ENCODE peak calls at places on chromosomes 11 and 22, in five cellular contexts. F, G, X, H and D are unnamed samples.
A peak's percentile ranks its signal among the peaks of the same experiment; 100 is the strongest.

GRCh38 chr11:131629925-131630324 is 259.5 kb downstream of the NTM start:
- DNase-seq in F (no peak), X (no peak), H (no peak), G (no peak), D (no peak)

GRCh38 chr11:12233602-12233925 is 123.2 kb downstream of the MICAL2 start:
- DNase-seq in H (no peak), F (no peak), G (no peak), X (no peak), D (no peak)

GRCh38 chr11:72773291-72773690 is 20.6 kb downstream of the STARD10 start:
- DNase-seq in F (peak; percentile 44), X (peak; percentile 42), H (no peak), G (no peak), D (peak; percentile 64)

GRCh38 chr11:110196241-110196754 is 100.1 kb downstream of the RDX start:
- DNase-seq in X (no peak), F (no peak), H (peak; percentile 20), G (no peak), D (no peak)

GRCh38 chr22:30717331-30717921 is 22.8 kb downstream of the OSBP2 start:
- DNase-seq in H (no peak), X (no peak), F (peak; percentile 51), G (no peak), D (no peak)

GRCh38 chr11:34926101-34926830 is 9.8 kb downstream of the PDHX start:
- DNase-seq in H (no peak), G (no peak), X (no peak), F (no peak), D (no peak)

GRCh38 chr11:40338739-40339138 is 1120.7 kb downstream of the LRRC4C start:
- DNase-seq in H (no peak), F (no peak), G (no peak), X (no peak), D (no peak)

GRCh38 chr22:20176421-20177060 is 25.7 kb upstream of the CCDC188 start:
- DNase-seq in F (no peak), X (no peak), H (no peak), G (no peak), D (no peak)

GRCh38 chr11:28133146-28133545 is 25.0 kb downstream of the METTL15 start:
- DNase-seq in G (no peak), F (no peak), H (no peak), X (no peak), D (no peak)

GRCh38 chr11:34416746-34417145 is 22.0 kb upstream of the CAT start:
- DNase-seq in X (no peak), G (no peak), F (no peak), H (no peak), D (no peak)

GRCh38 chr11:128045094-128045725 is 542.1 kb downstream of the ETS1 start:
- DNase-seq in F (no peak), X (no peak), H (no peak), G (no peak), D (no peak)

GRCh38 chr22:19546680-19547079 is 22.5 kb upstream of the CLDN5 start:
- DNase-seq in H (no peak), F (no peak), X (no peak), G (no peak), D (no peak)

GRCh38 chr22:46017166-46017565 is 40.2 kb upstream of the WNT7B start:
- DNase-seq in X (no peak), G (no peak), H (no peak), F (no peak), D (no peak)

GRCh38 chr11:60763692-60764369 is 7.2 kb downstream of the MS4A15 start:
- DNase-seq in F (no peak), X (no peak), G (no peak), H (no peak), D (no peak)

GRCh38 chr22:45651931-45652528 is 19.6 kb upstream of the ATXN10 start:
- DNase-seq in G (no peak), X (no peak), F (no peak), H (no peak), D (no peak)

GRCh38 chr11:106409201-106409600 is 331.7 kb downstream of the AASDHPPT start:
- DNase-seq in X (no peak), H (no peak), F (no peak), G (no peak), D (no peak)

GRCh38 chr11:128342511-128343133 is 244.7 kb downstream of the ETS1 start:
- DNase-seq in X (no peak), G (no peak), H (peak; percentile 42), F (peak; percentile 75), D (no peak)

GRCh38 chr11:43644626-43645299 is 35.8 kb upstream of the HSD17B12 start:
- DNase-seq in G (no peak), X (no peak), H (peak; percentile 8), F (no peak), D (no peak)

GRCh38 chr22:28426346-28427132 is 253.1 kb downstream of the TTC28 start:
- DNase-seq in X (no peak), G (no peak), H (no peak), F (no peak), D (no peak)

GRCh38 chr11:104254347-104254746 is 90.4 kb upstream of the PDGFD start:
- DNase-seq in X (peak; percentile 68), H (no peak), F (no peak), G (no peak), D (peak; percentile 2)

GRCh38 chr11:30489076-30489475 is 97.1 kb downstream of the MPPED2 start:
- DNase-seq in H (no peak), F (no peak), X (no peak), G (no peak), D (no peak)

GRCh38 chr11:91776660-91777059 is 448.0 kb upstream of the FAT3 start:
- DNase-seq in X (peak; percentile 27), H (no peak), G (no peak), F (no peak), D (no peak)

GRCh38 chr22:49026476-49027121 is 801.1 kb downstream of the BRD1 start:
- DNase-seq in F (no peak), X (peak; percentile 62), G (peak; percentile 66), H (no peak), D (no peak)

GRCh38 chr11:1747753-1748466 is 2.5 kb downstream of the IFITM10 start:
- DNase-seq in H (no peak), F (peak; percentile 42), X (no peak), G (peak; percentile 83), D (peak; percentile 56)

GRCh38 chr22:24518774-24519485 is 23.8 kb downstream of the UPB1 start:
- DNase-seq in F (no peak), G (no peak), H (no peak), X (no peak), D (no peak)

GRCh38 chr22:36386351-36386899 is 1.3 kb downstream of the MYH9 start:
- DNase-seq in G (peak; percentile 92), F (no peak), H (peak; percentile 69), X (peak; percentile 48), D (peak; percentile 65)

GRCh38 chr22:36381513-36382079 is 6.2 kb downstream of the MYH9 start:
- DNase-seq in X (no peak), G (no peak), F (no peak), H (no peak), D (no peak)

GRCh38 chr22:36384766-36385400 is 2.9 kb downstream of the MYH9 start:
- DNase-seq in G (no peak), F (no peak), H (no peak), X (no peak), D (no peak)

GRCh38 chr22:36385491-36386350 is 2.0 kb downstream of the MYH9 start:
- DNase-seq in F (peak; percentile 91), H (peak; percentile 61), X (no peak), G (peak; percentile 85), D (peak; percentile 95)

DNA sequence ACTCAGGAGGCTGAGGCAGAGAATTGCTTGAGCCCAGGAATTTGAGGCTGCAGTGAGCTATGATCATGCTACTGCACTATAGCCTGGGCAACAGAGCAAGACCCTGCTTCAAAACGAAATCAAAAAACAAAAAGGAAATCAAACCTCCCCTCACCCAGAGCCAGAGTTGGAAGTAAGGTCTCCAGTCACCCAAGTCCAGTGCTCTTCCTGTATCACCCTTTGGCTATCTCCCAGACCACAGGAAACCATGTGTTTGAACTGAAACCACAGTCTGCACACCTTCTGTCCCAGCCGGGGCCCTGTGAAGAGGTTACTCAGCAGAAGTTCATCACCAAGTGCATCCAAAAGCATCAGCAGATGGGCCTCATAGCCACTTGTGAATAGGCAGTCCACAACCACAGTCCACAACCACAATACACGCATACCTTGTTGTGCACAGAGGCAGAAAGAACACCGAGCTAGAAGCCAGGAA is 4.6 kb downstream of the MYH9 start:
- DNase-seq in G (no peak), F (peak; percentile 67), X (no peak), H (peak; percentile 83), D (no peak)
- H3K4me1 ChIP-seq in G (peaks cover 34% of the 10 kb centered on the region), F (peaks cover 63% of the 10 kb centered on the region), X (peaks cover 20% of the 10 kb centered on the region), H (peaks cover 67% of the 10 kb centered on the region), D (peaks cover 49% of the 10 kb centered on the region)

DNA sequence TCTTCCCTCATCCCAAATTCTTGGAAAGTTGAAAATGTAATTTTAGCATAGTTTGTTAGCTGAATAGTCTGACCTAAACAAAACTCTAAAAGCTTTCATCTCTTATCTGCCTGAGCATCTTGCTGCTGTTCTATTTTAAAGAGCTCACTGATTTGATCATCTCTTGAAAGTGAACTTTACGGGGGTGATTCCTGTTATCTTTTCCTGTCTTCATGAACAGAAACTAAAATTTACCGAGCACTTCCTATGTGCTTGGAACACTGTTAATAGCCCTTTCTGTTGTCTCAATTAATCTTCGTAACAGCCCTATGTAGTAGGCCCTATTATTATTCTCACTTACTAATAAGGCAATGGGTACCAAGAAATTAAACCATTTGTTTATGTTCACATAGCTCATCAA is 12.3 kb downstream of the AMOTL1 start:
- DNase-seq in X (no peak), F (no peak), H (no peak), G (no peak), D (no peak)
- H3K27ac ChIP-seq in X (peak overlapping the region; percentile 10), F (no peak overlapping the region), H (peak overlapping the region; percentile 55), G (no peak overlapping the region), D (no peak overlapping the region)

DNA sequence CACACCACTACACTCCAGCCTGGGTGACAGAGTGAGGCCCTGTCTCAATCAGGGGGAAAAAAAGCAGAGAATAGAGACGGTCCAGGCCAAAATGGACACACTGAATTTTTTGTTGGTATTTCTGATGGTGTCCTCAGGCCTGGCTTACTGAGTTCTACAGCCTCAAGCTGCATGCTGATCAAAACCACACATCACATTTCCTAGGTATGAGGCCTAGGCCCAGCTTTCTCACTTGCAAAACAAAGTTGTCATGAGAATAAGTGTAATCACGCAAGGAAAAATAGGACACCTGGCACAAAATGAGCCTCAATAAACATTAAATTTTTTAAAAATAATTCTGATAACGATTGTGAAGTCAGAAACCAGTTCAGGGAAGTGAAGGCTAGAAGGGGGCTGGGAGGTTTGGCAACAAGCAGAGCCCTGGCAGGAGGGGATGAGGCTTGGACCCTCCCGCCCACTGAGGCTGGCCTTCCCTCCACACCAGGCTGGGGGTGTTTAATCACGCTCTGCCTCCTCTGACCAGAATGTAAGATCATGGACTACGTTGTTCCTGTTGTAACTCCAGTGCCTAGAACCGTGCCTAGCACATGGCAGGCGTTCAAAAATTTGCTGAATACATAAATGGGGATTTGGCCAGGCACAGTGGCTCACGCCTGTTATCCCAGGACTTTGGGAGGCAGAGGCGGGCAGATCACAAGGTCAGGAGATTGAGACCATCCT is 18.1 kb downstream of the PACSIN2 start:
- DNase-seq in H (no peak), F (no peak), G (no peak), X (no peak), D (no peak)
- H3K4me1 ChIP-seq in H (peaks cover 71% of the 10 kb centered on the region), F (peaks cover 94% of the 10 kb centered on the region), G (peaks cover 34% of the 10 kb centered on the region), X (peaks cover 25% of the 10 kb centered on the region), D (peaks cover 77% of the 10 kb centered on the region)

DNA sequence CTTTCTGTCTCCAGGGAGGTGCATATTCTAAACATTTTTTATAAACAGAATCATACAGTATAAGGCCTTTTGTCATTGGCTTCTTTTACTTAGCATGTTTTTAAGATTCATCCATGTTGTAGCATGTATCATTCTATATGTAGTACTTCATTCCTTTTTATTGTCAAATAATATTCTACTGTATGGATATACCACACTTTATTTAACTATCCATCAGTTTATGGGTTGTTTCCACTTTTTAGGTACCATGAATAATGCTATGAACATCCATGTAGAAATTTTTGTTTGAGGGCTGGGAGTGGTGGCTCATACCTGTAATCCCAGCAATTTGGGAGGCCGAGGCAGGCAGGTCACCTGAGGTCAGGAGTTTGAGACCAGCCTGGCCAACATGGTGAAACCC is 73.1 kb downstream of the PHF21A start:
- DNase-seq in F (no peak), H (no peak), G (no peak), X (no peak), D (no peak)
- H3K27ac ChIP-seq in F (no peak overlapping the region), H (no peak overlapping the region), G (no peak overlapping the region), X (no peak overlapping the region), D (no peak overlapping the region)